ENCODE peak calls at places on chromosomes 16 and 17, in ten cellular contexts. Q is esophagus squamous epithelium, N is lower leg skin, G is endothelial cell of umbilical vein, R is tibial artery, Y is PC-3, P is thoracic aorta, A is lung, M is GM12865, B is A549. J is an unnamed sample.

GRCh38 chr16:73152731-73153130 is 104.8 kb upstream of the ZFHX3 start:
- DNase-seq in Q (no peak), N (no peak), G (no peak), R (no peak), Y (no peak), P (no peak), A (no peak), M (no peak), B (no peak), J (no peak)

GRCh38 chr17:32142038-32142856 is at the start of gene RHOT1:
- DNase-seq in Q (no peak), N (peak), G (peak), R (peak), Y (peak), P (peak), A (peak), M (peak), B (peak), J (no peak)

GRCh38 chr16:48081656-48082055 is 74.1 kb downstream of the ABCC12 start:
- DNase-seq in Q (no peak), N (no peak), G (no peak), R (no peak), Y (peak), P (no peak), A (no peak), M (no peak), B (peak), J (peak)

GRCh38 chr16:15034266-15035162 is 21.4 kb downstream of the NTAN1 start:
- DNase-seq in Q (no peak), N (no peak), G (peak), R (no peak), Y (no peak), P (no peak), A (no peak), M (no peak), B (no peak), J (no peak)

GRCh38 chr16:77660311-77660710 is 62.0 kb upstream of the NUDT7 start:
- DNase-seq in Q (no peak), N (no peak), G (peak), R (no peak), Y (peak), P (no peak), A (no peak), M (peak), B (peak), J (no peak)

GRCh38 chr17:27346228-27346899 is 52.5 kb downstream of the WSB1 start:
- DNase-seq in Q (no peak), N (no peak), G (peak), R (no peak), Y (no peak), P (no peak), A (no peak), M (no peak), B (no peak), J (no peak)

GRCh38 chr16:85521737-85522042 is 91.4 kb upstream of the GSE1 start:
- DNase-seq in Q (no peak), N (no peak), G (no peak), R (no peak), Y (no peak), P (no peak), A (no peak), M (no peak), B (no peak), J (no peak)

GRCh38 chr17:80678621-80679020 is 134.0 kb downstream of the RPTOR start:
- DNase-seq in Q (no peak), N (no peak), G (no peak), R (peak), Y (peak), P (no peak), A (no peak), M (no peak), B (no peak), J (no peak)

GRCh38 chr16:27242868-27243590 is 25.5 kb downstream of the NSMCE1 start:
- DNase-seq in Q (no peak), N (no peak), G (peak), R (peak), Y (peak), P (peak), A (no peak), M (no peak), B (peak), J (no peak)

GRCh38 chr17:40854175-40854814 is 12.7 kb downstream of the KRT12 start:
- DNase-seq in Q (no peak), N (no peak), G (peak), R (no peak), Y (peak), P (no peak), A (no peak), M (no peak), B (peak), J (peak)

GRCh38 chr17:63082273-63082861 is 116.3 kb downstream of the TANC2 start:
- DNase-seq in Q (no peak), N (no peak), G (peak), R (no peak), Y (peak), P (no peak), A (no peak), M (peak), B (no peak), J (no peak)

GRCh38 chr17:39357488-39357887 is 43.9 kb downstream of the FBXL20 start:
- DNase-seq in Q (no peak), N (no peak), G (no peak), R (no peak), Y (no peak), P (no peak), A (no peak), M (no peak), B (no peak), J (no peak)

GRCh38 chr17:8366231-8366630 is 10.3 kb downstream of the KRABD2 start:
- DNase-seq in Q (no peak), N (no peak), G (peak), R (no peak), Y (peak), P (no peak), A (no peak), M (no peak), B (no peak), J (no peak)

GRCh38 chr17:28726396-28726911 is 421 bp upstream of the TLCD1 start:
- DNase-seq in Q (peak), N (peak), G (no peak), R (peak), Y (peak), P (no peak), A (peak), M (peak), B (peak), J (no peak)

GRCh38 chr16:15650698-15651161 is 685 bp downstream of the NDE1 start:
- DNase-seq in Q (no peak), N (no peak), G (peak), R (peak), Y (peak), P (no peak), A (no peak), M (peak), B (no peak), J (no peak)

GRCh38 chr17:3972931-3973330 is 8.7 kb upstream of the ATP2A3 start:
- DNase-seq in Q (no peak), N (no peak), G (no peak), R (no peak), Y (no peak), P (no peak), A (no peak), M (no peak), B (no peak), J (no peak)

GRCh38 chr16:50227665-50228064 is 38.7 kb upstream of the ADCY7 start:
- DNase-seq in Q (no peak), N (no peak), G (no peak), R (no peak), Y (no peak), P (no peak), A (no peak), M (no peak), B (no peak), J (no peak)

GRCh38 chr17:36722121-36722902 is 120.9 kb downstream of the MRM1 start:
- DNase-seq in Q (no peak), N (no peak), G (peak), R (no peak), Y (peak), P (no peak), A (peak), M (peak), B (no peak), J (no peak)

GRCh38 chr16:11679250-11679649 is 11.0 kb downstream of the SNN start:
- DNase-seq in Q (no peak), N (no peak), G (no peak), R (no peak), Y (no peak), P (no peak), A (no peak), M (no peak), B (no peak), J (no peak)

GRCh38 chr16:16992986-16993783 is 477.6 kb downstream of the XYLT1 start:
- DNase-seq in Q (no peak), N (no peak), G (no peak), R (no peak), Y (no peak), P (no peak), A (no peak), M (peak), B (no peak), J (no peak)

GRCh38 chr16:17001471-17001870 is 469.3 kb downstream of the XYLT1 start:
- DNase-seq in Q (no peak), N (no peak), G (no peak), R (no peak), Y (no peak), P (no peak), A (no peak), M (no peak), B (no peak), J (no peak)

GRCh38 chr16:16994831-16995230 is 475.9 kb downstream of the XYLT1 start:
- DNase-seq in Q (no peak), N (no peak), G (no peak), R (no peak), Y (no peak), P (no peak), A (no peak), M (no peak), B (no peak), J (no peak)

GRCh38 chr16:16997349-16997748 is 473.4 kb downstream of the XYLT1 start:
- DNase-seq in Q (no peak), N (no peak), G (no peak), R (no peak), Y (no peak), P (no peak), A (no peak), M (no peak), B (no peak), J (no peak)

GRCh38 chr16:16996830-16997229 is 473.9 kb downstream of the XYLT1 start:
- DNase-seq in Q (no peak), N (no peak), G (no peak), R (no peak), Y (no peak), P (no peak), A (no peak), M (no peak), B (no peak), J (no peak)
- TF ChIP-seq CTCF in Q (no peak), N (no peak), G (no peak), R (no peak), Y (no peak), P (no peak), A (no peak), M (no peak), B (no peak), J (no peak)

GRCh38 chr16:69408451-69408850 is 16.0 kb upstream of the CYB5B start:
- DNase-seq in Q (no peak), N (peak), G (no peak), R (no peak), Y (no peak), P (no peak), A (no peak), M (no peak), B (no peak), J (no peak)

GRCh38 chr16:69405326-69405725 is 19.1 kb upstream of the CYB5B start:
- DNase-seq in Q (no peak), N (no peak), G (no peak), R (no peak), Y (no peak), P (no peak), A (no peak), M (no peak), B (no peak), J (no peak)

GRCh38 chr16:69405757-69406156 is 18.7 kb upstream of the CYB5B start:
- DNase-seq in Q (no peak), N (no peak), G (peak), R (no peak), Y (no peak), P (no peak), A (no peak), M (no peak), B (no peak), J (no peak)

GRCh38 chr16:69407702-69408323 is 16.6 kb upstream of the CYB5B start:
- DNase-seq in Q (no peak), N (no peak), G (no peak), R (no peak), Y (no peak), P (no peak), A (no peak), M (no peak), B (no peak), J (no peak)

DNA sequence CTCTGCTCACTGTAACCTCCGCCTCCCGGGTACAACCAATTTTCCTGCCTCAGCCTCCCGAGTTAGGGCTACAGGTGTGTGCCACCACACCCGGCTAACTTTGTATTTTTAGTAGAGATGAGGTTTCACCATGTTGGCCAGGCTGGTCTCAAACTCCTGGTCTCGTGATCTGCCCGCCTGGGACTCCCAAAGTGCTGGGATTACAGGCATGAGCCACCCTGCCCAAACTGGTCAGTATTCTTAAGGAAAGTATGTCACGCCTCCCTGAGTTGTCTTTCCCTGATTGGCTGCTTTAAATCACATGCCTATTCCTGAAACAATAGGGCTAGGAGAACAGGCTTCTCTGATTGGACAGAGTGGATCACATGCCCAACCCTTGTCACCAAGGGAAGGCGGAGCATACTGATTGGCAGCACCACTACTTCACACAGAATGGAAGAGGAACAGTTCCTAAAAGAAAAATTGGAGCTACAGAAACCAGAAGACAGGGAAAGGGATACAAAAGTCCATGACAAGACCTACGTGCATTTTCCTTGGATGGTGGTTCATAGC is 17.6 kb upstream of the CYB5B start:
- DNase-seq in Q (no peak), N (no peak), G (no peak), R (no peak), Y (no peak), P (no peak), A (no peak), M (peak), B (peak), J (no peak)
- H3K4me3 ChIP-seq in Q (no peak), N (no peak), G (no peak), R (no peak), Y (no peak), P (no peak), A (no peak), M (no peak), B (no peak), J (no peak)

DNA sequence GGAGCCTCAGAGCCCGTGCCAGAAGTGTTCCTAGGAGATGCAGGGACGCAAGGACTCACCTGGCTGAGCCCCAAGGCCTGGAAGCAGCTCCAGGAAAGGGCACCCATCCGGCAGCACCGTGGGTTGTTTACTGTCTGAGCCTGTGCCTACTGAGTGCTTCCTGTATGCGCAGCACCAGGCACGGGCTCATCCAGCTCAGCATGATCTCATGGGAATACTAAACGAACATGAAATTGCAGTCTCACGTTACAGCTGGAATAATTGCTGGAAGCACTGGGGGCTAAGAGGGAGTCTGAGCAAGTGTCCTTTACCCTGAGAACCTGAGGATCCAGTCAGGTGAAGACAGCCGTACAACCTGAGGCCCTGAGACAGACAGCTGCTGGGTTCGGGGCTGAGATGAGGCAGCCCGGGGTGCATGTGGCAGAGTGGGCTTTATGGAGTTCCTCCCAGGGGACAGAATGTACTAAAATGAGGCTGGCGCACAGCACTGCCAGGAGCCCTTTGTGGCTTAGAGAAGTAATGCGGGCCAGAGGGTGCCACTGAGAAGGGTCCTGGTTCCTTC is 5.4 kb downstream of the CTRL start:
- DNase-seq in Q (no peak), N (no peak), G (peak), R (peak), Y (peak), P (no peak), A (no peak), M (no peak), B (no peak), J (no peak)
- TF ChIP-seq CTCF in Q (no peak), N (no peak), G (peak), R (peak), Y (no peak), P (peak), A (no peak), M (no peak), B (no peak), J (peak)

GRCh38 chr17:74923538-74924249 is 379 bp upstream of the OTOP2 start:
- DNase-seq in Q (no peak), N (peak), G (peak), R (no peak), Y (peak), P (peak), A (peak), M (peak), B (peak), J (no peak)

GRCh38 chr17:74921769-74922168 is 1.3 kb downstream of the USH1G start:
- DNase-seq in Q (no peak), N (no peak), G (no peak), R (no peak), Y (no peak), P (no peak), A (no peak), M (no peak), B (no peak), J (no peak)

GRCh38 chr17:74924250-74924948 is at the start of gene OTOP2:
- DNase-seq in Q (no peak), N (no peak), G (no peak), R (peak), Y (no peak), P (no peak), A (peak), M (no peak), B (no peak), J (no peak)

GRCh38 chr17:74922172-74922571 is 883 bp downstream of the USH1G start:
- DNase-seq in Q (no peak), N (no peak), G (no peak), R (no peak), Y (no peak), P (no peak), A (no peak), M (no peak), B (no peak), J (no peak)

GRCh38 chr17:74922694-74923537 is at the start of gene USH1G:
- DNase-seq in Q (no peak), N (no peak), G (no peak), R (no peak), Y (peak), P (no peak), A (no peak), M (no peak), B (no peak), J (no peak)
- H3K4me3 ChIP-seq in Q (peak), N (peak), G (no peak), R (peak), Y (peak), P (peak), A (no peak), M (no peak), B (peak), J (no peak)

GRCh38 chr16:733382-734207 is 6.7 kb downstream of the HAGHL start:
- DNase-seq in Q (no peak), N (no peak), G (no peak), R (peak), Y (no peak), P (no peak), A (no peak), M (peak), B (no peak), J (no peak)
- TF ChIP-seq CTCF in Q (no peak), N (no peak), G (peak), R (no peak), Y (no peak), P (peak), A (no peak), M (peak), B (peak), J (peak)